ENCODE peak calls at places on chromosomes 13 and 19, in six cellular contexts. One of them, this sample, is unnamed.
A peak's percentile ranks its signal among the peaks of the same experiment; 100 is the strongest.

GRCh38 chr13:76885203-76886004 is 801 bp downstream of the KCTD12 start:
- DNase-seq in GM23248: peak; percentile 90
- DNase-seq in uterus: peak; percentile 74
- DNase-seq in left ventricle myocardium inferior: peak; percentile 81
- DNase-seq in choroid plexus epithelial cell: peak; percentile 86
- DNase-seq in fibroblast of pulmonary artery: peak; percentile 84
- DNase-seq in this sample: peak; percentile 65

GRCh38 chr19:51111606-51112005 is 3.4 kb upstream of the CTU1 start:
- DNase-seq in GM23248: peak; percentile 28
- DNase-seq in uterus: no peak
- DNase-seq in left ventricle myocardium inferior: no peak
- DNase-seq in choroid plexus epithelial cell: no peak
- DNase-seq in fibroblast of pulmonary artery: peak; percentile 11
- DNase-seq in this sample: no peak

GRCh38 chr13:113923376-113924063 is 50.4 kb downstream of the C13orf46 start:
- DNase-seq in GM23248: no peak
- DNase-seq in uterus: no peak
- DNase-seq in left ventricle myocardium inferior: no peak
- DNase-seq in choroid plexus epithelial cell: no peak
- DNase-seq in fibroblast of pulmonary artery: no peak
- DNase-seq in this sample: no peak

GRCh38 chr19:15197275-15198005 is 3.4 kb downstream of the NOTCH3 start:
- DNase-seq in GM23248: peak; percentile 37
- DNase-seq in uterus: no peak
- DNase-seq in left ventricle myocardium inferior: no peak
- DNase-seq in choroid plexus epithelial cell: peak; percentile 30
- DNase-seq in fibroblast of pulmonary artery: peak; percentile 39
- DNase-seq in this sample: peak; percentile 19

GRCh38 chr13:42876810-42877550 is 95.6 kb downstream of the FAM216B start:
- DNase-seq in GM23248: peak; percentile 85
- DNase-seq in uterus: no peak
- DNase-seq in left ventricle myocardium inferior: no peak
- DNase-seq in choroid plexus epithelial cell: peak; percentile 72
- DNase-seq in fibroblast of pulmonary artery: peak; percentile 89
- DNase-seq in this sample: no peak

GRCh38 chr13:109781384-109782065 is 4.9 kb downstream of the IRS2 start:
- DNase-seq in GM23248: peak; percentile 71
- DNase-seq in uterus: peak; percentile 20
- DNase-seq in left ventricle myocardium inferior: no peak
- DNase-seq in choroid plexus epithelial cell: no peak
- DNase-seq in fibroblast of pulmonary artery: no peak
- DNase-seq in this sample: peak; percentile 30

GRCh38 chr19:6429419-6430221 is 3.9 kb downstream of the SLC25A41 start:
- DNase-seq in GM23248: no peak
- DNase-seq in uterus: no peak
- DNase-seq in left ventricle myocardium inferior: no peak
- DNase-seq in choroid plexus epithelial cell: no peak
- DNase-seq in fibroblast of pulmonary artery: no peak
- DNase-seq in this sample: no peak

GRCh38 chr13:47249296-47249695 is 352.4 kb upstream of the HTR2A start:
- DNase-seq in GM23248: peak; percentile 45
- DNase-seq in uterus: no peak
- DNase-seq in left ventricle myocardium inferior: no peak
- DNase-seq in choroid plexus epithelial cell: no peak
- DNase-seq in fibroblast of pulmonary artery: no peak
- DNase-seq in this sample: no peak

GRCh38 chr19:46077815-46078167 is 37.0 kb upstream of the IGFL4 start:
- DNase-seq in GM23248: no peak
- DNase-seq in uterus: no peak
- DNase-seq in left ventricle myocardium inferior: no peak
- DNase-seq in choroid plexus epithelial cell: no peak
- DNase-seq in fibroblast of pulmonary artery: no peak
- DNase-seq in this sample: no peak

GRCh38 chr19:35171730-35172129 is 17.2 kb downstream of the FXYD5 start:
- DNase-seq in GM23248: no peak
- DNase-seq in uterus: no peak
- DNase-seq in left ventricle myocardium inferior: no peak
- DNase-seq in choroid plexus epithelial cell: no peak
- DNase-seq in fibroblast of pulmonary artery: no peak
- DNase-seq in this sample: no peak

GRCh38 chr19:19847781-19848180 is 17.9 kb upstream of the ZNF253 start:
- DNase-seq in GM23248: no peak
- DNase-seq in uterus: no peak
- DNase-seq in left ventricle myocardium inferior: no peak
- DNase-seq in choroid plexus epithelial cell: no peak
- DNase-seq in fibroblast of pulmonary artery: no peak
- DNase-seq in this sample: no peak

GRCh38 chr13:113924184-113924583 is 49.7 kb downstream of the C13orf46 start:
- DNase-seq in GM23248: no peak
- DNase-seq in uterus: no peak
- DNase-seq in left ventricle myocardium inferior: no peak
- DNase-seq in choroid plexus epithelial cell: no peak
- DNase-seq in fibroblast of pulmonary artery: no peak
- DNase-seq in this sample: no peak

GRCh38 chr13:24075137-24075975 is 85.2 kb upstream of the SPATA13 start:
- DNase-seq in GM23248: peak; percentile 59
- DNase-seq in uterus: no peak
- DNase-seq in left ventricle myocardium inferior: no peak
- DNase-seq in choroid plexus epithelial cell: no peak
- DNase-seq in fibroblast of pulmonary artery: peak; percentile 18
- DNase-seq in this sample: no peak

GRCh38 chr13:26324294-26324693 is 70.4 kb downstream of the CDK8 start:
- DNase-seq in GM23248: no peak
- DNase-seq in uterus: no peak
- DNase-seq in left ventricle myocardium inferior: no peak
- DNase-seq in choroid plexus epithelial cell: no peak
- DNase-seq in fibroblast of pulmonary artery: no peak
- DNase-seq in this sample: no peak

GRCh38 chr19:32876236-32876918 is 6.8 kb upstream of the SLC7A9 start:
- DNase-seq in GM23248: no peak
- DNase-seq in uterus: no peak
- DNase-seq in left ventricle myocardium inferior: no peak
- DNase-seq in choroid plexus epithelial cell: no peak
- DNase-seq in fibroblast of pulmonary artery: no peak
- DNase-seq in this sample: no peak

GRCh38 chr13:31046711-31047279 is 114.3 kb downstream of the TEX26 start:
- DNase-seq in GM23248: peak; percentile 31
- DNase-seq in uterus: peak; percentile 31
- DNase-seq in left ventricle myocardium inferior: peak; percentile 24
- DNase-seq in choroid plexus epithelial cell: peak; percentile 64
- DNase-seq in fibroblast of pulmonary artery: peak; percentile 64
- DNase-seq in this sample: peak; percentile 47

GRCh38 chr19:46221981-46222610 is 7.4 kb upstream of the IGFL1 start:
- DNase-seq in GM23248: peak; percentile 90
- DNase-seq in uterus: peak; percentile 61
- DNase-seq in left ventricle myocardium inferior: peak; percentile 29
- DNase-seq in choroid plexus epithelial cell: peak; percentile 33
- DNase-seq in fibroblast of pulmonary artery: peak; percentile 55
- DNase-seq in this sample: peak; percentile 98

GRCh38 chr13:29081036-29081435 is 260.9 kb downstream of the MTUS2 start:
- DNase-seq in GM23248: no peak
- DNase-seq in uterus: no peak
- DNase-seq in left ventricle myocardium inferior: no peak
- DNase-seq in choroid plexus epithelial cell: peak; percentile 31
- DNase-seq in fibroblast of pulmonary artery: no peak
- DNase-seq in this sample: no peak

GRCh38 chr13:33134213-33134612 is 118.0 kb downstream of the KL start:
- DNase-seq in GM23248: no peak
- DNase-seq in uterus: no peak
- DNase-seq in left ventricle myocardium inferior: no peak
- DNase-seq in choroid plexus epithelial cell: peak; percentile 49
- DNase-seq in fibroblast of pulmonary artery: no peak
- DNase-seq in this sample: no peak

GRCh38 chr13:107144432-107144831 is 576.5 kb upstream of the ARGLU1 start:
- DNase-seq in GM23248: peak; percentile 22
- DNase-seq in uterus: no peak
- DNase-seq in left ventricle myocardium inferior: no peak
- DNase-seq in choroid plexus epithelial cell: peak; percentile 48
- DNase-seq in fibroblast of pulmonary artery: peak; percentile 15
- DNase-seq in this sample: no peak

GRCh38 chr13:43122706-43123268 is 99.4 kb downstream of the DNAJC15 start:
- DNase-seq in GM23248: no peak
- DNase-seq in uterus: no peak
- DNase-seq in left ventricle myocardium inferior: no peak
- DNase-seq in choroid plexus epithelial cell: no peak
- DNase-seq in fibroblast of pulmonary artery: no peak
- DNase-seq in this sample: no peak

GRCh38 chr13:102346769-102347168 is 55.1 kb downstream of the FGF14 start:
- DNase-seq in GM23248: no peak
- DNase-seq in uterus: no peak
- DNase-seq in left ventricle myocardium inferior: no peak
- DNase-seq in choroid plexus epithelial cell: no peak
- DNase-seq in fibroblast of pulmonary artery: no peak
- DNase-seq in this sample: no peak

GRCh38 chr19:48569814-48570213 is 17.8 kb downstream of the SULT2B1 start:
- DNase-seq in GM23248: peak; percentile 44
- DNase-seq in uterus: no peak
- DNase-seq in left ventricle myocardium inferior: no peak
- DNase-seq in choroid plexus epithelial cell: no peak
- DNase-seq in fibroblast of pulmonary artery: no peak
- DNase-seq in this sample: no peak

GRCh38 chr19:10346509-10346908 is 7.1 kb upstream of the ICAM3 start:
- DNase-seq in GM23248: peak; percentile 47
- DNase-seq in uterus: no peak
- DNase-seq in left ventricle myocardium inferior: no peak
- DNase-seq in choroid plexus epithelial cell: peak; percentile 15
- DNase-seq in fibroblast of pulmonary artery: peak; percentile 63
- DNase-seq in this sample: no peak

GRCh38 chr13:30415430-30416030 is 6.8 kb upstream of the UBE2L5 start:
- DNase-seq in GM23248: no peak
- DNase-seq in uterus: no peak
- DNase-seq in left ventricle myocardium inferior: no peak
- DNase-seq in choroid plexus epithelial cell: no peak
- DNase-seq in fibroblast of pulmonary artery: no peak
- DNase-seq in this sample: no peak

GRCh38 chr19:1672769-1673644 is 20.6 kb upstream of the TCF3 start:
- DNase-seq in GM23248: no peak
- DNase-seq in uterus: no peak
- DNase-seq in left ventricle myocardium inferior: no peak
- DNase-seq in choroid plexus epithelial cell: no peak
- DNase-seq in fibroblast of pulmonary artery: no peak
- DNase-seq in this sample: no peak

GRCh38 chr13:41458187-41458938 is 1.0 kb downstream of the RGCC start:
- DNase-seq in GM23248: peak; percentile 75
- DNase-seq in uterus: peak; percentile 29
- DNase-seq in left ventricle myocardium inferior: peak; percentile 26
- DNase-seq in choroid plexus epithelial cell: no peak
- DNase-seq in fibroblast of pulmonary artery: no peak
- DNase-seq in this sample: peak; percentile 23
- H3K4me3 ChIP-seq in GM23248: peak overlapping the region; percentile 73
- H3K4me3 ChIP-seq in uterus: peak overlapping the region; percentile 40
- H3K4me3 ChIP-seq in left ventricle myocardium inferior: peak overlapping the region; percentile 72
- H3K4me3 ChIP-seq in choroid plexus epithelial cell: peak overlapping the region; percentile 70
- H3K4me3 ChIP-seq in fibroblast of pulmonary artery: peak overlapping the region; percentile 63
- H3K4me3 ChIP-seq in this sample: no peak overlapping the region

DNA sequence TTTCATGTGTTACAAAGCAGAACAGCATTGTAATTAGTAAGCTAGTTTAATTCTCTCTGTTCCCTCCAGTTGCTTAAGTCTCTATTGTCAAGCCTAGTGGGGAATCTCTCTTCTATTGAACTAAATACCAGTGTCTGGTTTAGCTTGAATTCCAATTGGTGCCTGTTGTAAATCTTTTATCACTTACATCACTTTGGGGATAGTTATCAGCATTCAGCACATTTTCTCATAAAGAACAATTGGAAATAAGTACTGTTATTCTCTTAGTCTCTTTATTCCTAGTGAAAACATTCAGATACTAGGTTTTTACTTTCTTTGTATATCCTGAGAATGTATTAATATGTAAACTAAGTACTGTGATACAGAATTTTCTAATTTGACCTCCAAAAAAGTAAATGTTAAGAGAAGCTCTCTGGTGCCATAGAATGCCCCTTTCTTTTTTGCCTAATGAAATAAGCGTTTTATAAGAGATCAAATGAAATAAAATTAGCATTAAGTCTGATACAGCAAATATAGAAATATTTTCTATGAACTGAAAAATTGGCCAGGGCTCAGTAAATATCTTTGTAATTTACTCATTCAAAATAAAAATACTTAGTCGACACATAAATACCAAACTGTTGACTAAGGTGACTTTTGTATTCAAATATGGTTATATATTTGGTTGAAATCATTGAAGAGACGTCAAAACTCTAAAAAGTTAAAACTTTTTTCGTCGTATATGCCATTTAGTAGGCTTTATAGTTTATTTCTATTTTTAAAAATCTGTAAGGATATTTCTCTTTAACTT is 25.4 kb downstream of the IPO5 start:
- DNase-seq in GM23248: peak; percentile 64
- DNase-seq in uterus: no peak
- DNase-seq in left ventricle myocardium inferior: no peak
- DNase-seq in choroid plexus epithelial cell: no peak
- DNase-seq in fibroblast of pulmonary artery: peak; percentile 32
- DNase-seq in this sample: no peak
- H3K4me3 ChIP-seq in GM23248: peak overlapping the region; percentile 93
- H3K4me3 ChIP-seq in uterus: no peak overlapping the region
- H3K4me3 ChIP-seq in left ventricle myocardium inferior: no peak overlapping the region
- H3K4me3 ChIP-seq in choroid plexus epithelial cell: no peak overlapping the region
- H3K4me3 ChIP-seq in fibroblast of pulmonary artery: peak overlapping the region; percentile 88
- H3K4me3 ChIP-seq in this sample: no peak overlapping the region

DNA sequence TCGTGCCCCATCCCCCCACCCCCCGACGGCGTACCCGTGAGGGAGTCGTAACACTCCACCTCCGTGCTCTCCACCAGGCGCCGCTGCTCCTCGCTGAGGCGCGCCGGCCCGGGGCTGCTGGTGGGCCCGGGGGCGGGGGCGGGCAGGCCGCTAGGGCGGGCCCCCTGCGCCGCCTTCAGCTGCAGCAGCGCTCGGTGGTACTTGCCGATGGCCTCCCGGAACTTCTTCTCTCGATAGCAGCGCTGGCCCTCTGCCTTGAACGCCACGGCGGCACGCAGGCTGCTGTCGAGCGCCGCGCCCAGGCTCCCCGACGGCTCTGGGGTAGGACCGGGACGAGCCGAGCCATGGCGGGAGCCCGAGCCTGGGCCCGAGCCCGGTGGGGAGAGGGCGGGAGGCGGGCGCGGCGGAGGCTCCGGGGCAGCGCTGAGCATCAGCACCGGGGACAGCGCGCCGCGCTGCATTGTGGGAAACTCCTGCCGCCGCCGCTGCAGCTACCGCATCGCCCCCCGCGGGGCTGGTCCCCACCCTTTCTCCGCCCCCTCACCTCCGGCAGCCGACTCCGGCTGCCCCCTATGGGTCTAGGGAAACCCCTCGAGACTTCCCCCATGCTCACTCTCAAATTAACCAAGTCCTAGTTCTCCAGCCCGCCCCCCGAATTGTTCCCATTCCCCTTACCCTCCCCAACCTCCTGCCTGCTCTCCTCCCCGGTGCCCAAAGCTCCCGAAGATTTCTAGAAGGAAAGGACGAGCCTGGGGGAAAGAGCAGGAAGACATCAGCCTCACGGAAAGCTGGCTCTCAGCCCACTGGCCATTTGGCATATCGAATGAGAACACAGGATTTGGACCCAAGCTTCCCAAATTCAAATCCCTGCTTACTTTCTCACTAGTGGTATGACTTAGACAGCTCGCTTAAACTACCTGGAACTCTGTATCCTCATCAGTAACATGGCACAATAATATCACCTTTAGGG is at the start of gene TTC9B:
- DNase-seq in GM23248: peak; percentile 60
- DNase-seq in uterus: no peak
- DNase-seq in left ventricle myocardium inferior: no peak
- DNase-seq in choroid plexus epithelial cell: peak; percentile 25
- DNase-seq in fibroblast of pulmonary artery: no peak
- DNase-seq in this sample: no peak
- H3K4me3 ChIP-seq in GM23248: no peak within 1 kb of the TSS
- H3K4me3 ChIP-seq in uterus: no peak within 1 kb of the TSS
- H3K4me3 ChIP-seq in left ventricle myocardium inferior: no peak within 1 kb of the TSS
- H3K4me3 ChIP-seq in choroid plexus epithelial cell: no peak within 1 kb of the TSS
- H3K4me3 ChIP-seq in fibroblast of pulmonary artery: no peak within 1 kb of the TSS
- H3K4me3 ChIP-seq in this sample: no peak within 1 kb of the TSS

GRCh38 chr19:30224689-30225606 is 147.2 kb upstream of the ZNF536 start:
- DNase-seq in GM23248: peak; percentile 61
- DNase-seq in uterus: no peak
- DNase-seq in left ventricle myocardium inferior: no peak
- DNase-seq in choroid plexus epithelial cell: no peak
- DNase-seq in fibroblast of pulmonary artery: no peak
- DNase-seq in this sample: peak; percentile 18
- H3K4me3 ChIP-seq in GM23248: peak overlapping the region; percentile 76
- H3K4me3 ChIP-seq in uterus: no peak overlapping the region
- H3K4me3 ChIP-seq in left ventricle myocardium inferior: peak overlapping the region; percentile 71
- H3K4me3 ChIP-seq in choroid plexus epithelial cell: no peak overlapping the region
- H3K4me3 ChIP-seq in fibroblast of pulmonary artery: no peak overlapping the region
- H3K4me3 ChIP-seq in this sample: peak overlapping the region; percentile 25